ENCODE peak calls at places on chromosome 9, in ten cellular contexts. A, I, S, L, Y, C, H, N, Z and G are unnamed samples.

GRCh38 chr9:130026583-130027427 is 16.2 kb downstream of the FNBP1 start:
- DNase-seq in A (no peak), I (no peak), S (no peak), L (no peak), Y (no peak), C (no peak), H (no peak), N (no peak), Z (no peak), G (no peak)

GRCh38 chr9:1460143-1460769 is 410.1 kb downstream of the DMRT2 start:
- DNase-seq in A (no peak), I (peak; percentile 28), S (peak; percentile 61), L (no peak), Y (no peak), C (no peak), H (no peak), N (no peak), Z (no peak), G (peak; percentile 9)

GRCh38 chr9:28824410-28824963 is 1251.2 kb upstream of the C9orf72 start:
- DNase-seq in A (no peak), I (no peak), S (no peak), L (no peak), Y (no peak), C (no peak), H (no peak), N (no peak), Z (no peak), G (no peak)

GRCh38 chr9:109312783-109313182 is 8.1 kb downstream of the EPB41L4B start:
- DNase-seq in A (no peak), I (no peak), S (no peak), L (no peak), Y (no peak), C (no peak), H (no peak), N (no peak), Z (no peak), G (no peak)

GRCh38 chr9:113508111-113508749 is 44.7 kb downstream of the RGS3 start:
- DNase-seq in A (no peak), I (peak; percentile 70), S (no peak), L (no peak), Y (no peak), C (no peak), H (peak; percentile 12), N (no peak), Z (no peak), G (peak; percentile 32)

GRCh38 chr9:135303280-135303647 is 176.3 kb upstream of the PPP1R26 start:
- DNase-seq in A (no peak), I (no peak), S (no peak), L (no peak), Y (no peak), C (peak; percentile 2), H (no peak), N (no peak), Z (no peak), G (peak; percentile 11)

GRCh38 chr9:84238652-84239051 is 101.9 kb downstream of the SLC28A3 start:
- DNase-seq in A (no peak), I (peak; percentile 14), S (peak; percentile 42), L (no peak), Y (no peak), C (no peak), H (no peak), N (no peak), Z (no peak), G (peak; percentile 3)

GRCh38 chr9:129624168-129624759 is 1.7 kb upstream of the NTMT1 start:
- DNase-seq in A (no peak), I (peak; percentile 88), S (peak; percentile 59), L (peak; percentile 74), Y (no peak), C (no peak), H (peak; percentile 32), N (peak; percentile 15), Z (peak; percentile 54), G (peak; percentile 85)

GRCh38 chr9:114096041-114096511 is 3.0 kb downstream of the KIF12 start:
- DNase-seq in A (no peak), I (peak; percentile 68), S (no peak), L (no peak), Y (no peak), C (peak; percentile 64), H (no peak), N (no peak), Z (no peak), G (peak; percentile 27)

GRCh38 chr9:136741885-136742568 is 713 bp downstream of the LCN10 start:
- DNase-seq in A (no peak), I (no peak), S (no peak), L (no peak), Y (no peak), C (no peak), H (no peak), N (no peak), Z (no peak), G (peak; percentile 76)

GRCh38 chr9:14993061-14993800 is 83.0 kb upstream of the FREM1 start:
- DNase-seq in A (no peak), I (peak; percentile 95), S (peak; percentile 65), L (peak; percentile 41), Y (peak; percentile 2), C (peak; percentile 94), H (peak; percentile 60), N (no peak), Z (peak; percentile 10), G (peak; percentile 81)

GRCh38 chr9:135531096-135531495 is 9.9 kb downstream of the LCN1 start:
- DNase-seq in A (no peak), I (no peak), S (no peak), L (no peak), Y (no peak), C (peak; percentile 62), H (no peak), N (no peak), Z (no peak), G (no peak)

GRCh38 chr9:589723-590122 is 251.8 kb upstream of the DMRT1 start:
- DNase-seq in A (no peak), I (no peak), S (peak; percentile 66), L (no peak), Y (peak; percentile 8), C (no peak), H (no peak), N (no peak), Z (no peak), G (no peak)

GRCh38 chr9:35904338-35904737 is 1.7 kb upstream of the HRCT1 start:
- DNase-seq in A (no peak), I (no peak), S (no peak), L (no peak), Y (no peak), C (no peak), H (no peak), N (no peak), Z (no peak), G (no peak)

GRCh38 chr9:114759512-114759911 is 46.3 kb downstream of the TNFSF15 start:
- DNase-seq in A (no peak), I (no peak), S (no peak), L (no peak), Y (no peak), C (no peak), H (no peak), N (no peak), Z (no peak), G (no peak)

GRCh38 chr9:127122176-127123151 is at the start of gene ANGPTL2:
- DNase-seq in A (no peak), I (peak; percentile 91), S (peak; percentile 62), L (no peak), Y (peak; percentile 90), C (peak; percentile 96), H (peak; percentile 53), N (peak; percentile 43), Z (no peak), G (peak; percentile 42)

GRCh38 chr9:112971415-112971814 is 40.6 kb downstream of the ZNF883 start:
- DNase-seq in A (no peak), I (peak; percentile 58), S (peak; percentile 22), L (no peak), Y (no peak), C (no peak), H (no peak), N (no peak), Z (no peak), G (peak; percentile 19)

GRCh38 chr9:118882674-118883073 is 486.6 kb downstream of the BRINP1 start:
- DNase-seq in A (no peak), I (no peak), S (no peak), L (no peak), Y (peak; percentile 2), C (no peak), H (peak; percentile 43), N (peak; percentile 86), Z (no peak), G (no peak)

GRCh38 chr9:131178382-131178781 is 53.0 kb downstream of the NUP214 start:
- DNase-seq in A (no peak), I (peak; percentile 85), S (peak; percentile 65), L (peak; percentile 77), Y (no peak), C (no peak), H (peak; percentile 27), N (peak; percentile 49), Z (peak; percentile 62), G (peak; percentile 79)

GRCh38 chr9:19133549-19134345 is 6.5 kb upstream of the PLIN2 start:
- DNase-seq in A (no peak), I (no peak), S (peak; percentile 30), L (no peak), Y (no peak), C (no peak), H (no peak), N (no peak), Z (no peak), G (no peak)

GRCh38 chr9:72363226-72363625 is 1.8 kb downstream of the ZFAND5 start:
- DNase-seq in A (no peak), I (no peak), S (peak; percentile 18), L (no peak), Y (no peak), C (no peak), H (no peak), N (no peak), Z (no peak), G (no peak)

GRCh38 chr9:133143639-133144141 is 20.0 kb downstream of the GBGT1 start:
- DNase-seq in A (no peak), I (no peak), S (no peak), L (no peak), Y (no peak), C (no peak), H (no peak), N (no peak), Z (no peak), G (no peak)

GRCh38 chr9:31325778-31326177 is 1058.7 kb upstream of the ACO1 start:
- DNase-seq in A (no peak), I (no peak), S (no peak), L (no peak), Y (no peak), C (no peak), H (no peak), N (no peak), Z (no peak), G (no peak)

GRCh38 chr9:127794001-127794791 is 8.4 kb downstream of the CDK9 start:
- DNase-seq in A (no peak), I (no peak), S (no peak), L (no peak), Y (no peak), C (no peak), H (no peak), N (no peak), Z (no peak), G (no peak)